ENCODE peak calls at places on chromosomes 1 and 21, in five cellular contexts. One of them, this sample, is unnamed.
A peak's percentile ranks its signal among the peaks of the same experiment; 100 is the strongest.

GRCh38 chr1:116254776-116255175 is 118.3 kb upstream of the ATP1A1 start:
- DNase-seq in H1: no peak
- DNase-seq in A549: no peak
- DNase-seq in K562: no peak
- DNase-seq in HepG2: no peak
- DNase-seq in this sample: no peak

GRCh38 chr1:47432071-47433036 is 5.5 kb upstream of the FOXD2 start:
- DNase-seq in H1: peak; percentile 94
- DNase-seq in A549: peak; percentile 61
- DNase-seq in K562: peak; percentile 73
- DNase-seq in HepG2: peak; percentile 39
- DNase-seq in this sample: peak; percentile 80

GRCh38 chr1:13593511-13594131 is 10.0 kb downstream of the PDPN start:
- DNase-seq in H1: no peak
- DNase-seq in A549: no peak
- DNase-seq in K562: no peak
- DNase-seq in HepG2: no peak
- DNase-seq in this sample: no peak

GRCh38 chr1:115642168-115643072 is 650 bp downstream of the VANGL1 start:
- DNase-seq in H1: peak; percentile 69
- DNase-seq in A549: peak; percentile 48
- DNase-seq in K562: peak; percentile 76
- DNase-seq in HepG2: peak; percentile 35
- DNase-seq in this sample: peak; percentile 46

GRCh38 chr1:23709229-23709628 is 17.6 kb downstream of the RPL11 start:
- DNase-seq in H1: no peak
- DNase-seq in A549: no peak
- DNase-seq in K562: no peak
- DNase-seq in HepG2: no peak
- DNase-seq in this sample: no peak

GRCh38 chr1:228161381-228161780 is 4.2 kb upstream of the IBA57 start:
- DNase-seq in H1: no peak
- DNase-seq in A549: no peak
- DNase-seq in K562: no peak
- DNase-seq in HepG2: no peak
- DNase-seq in this sample: no peak

GRCh38 chr21:44518684-44519083 is 21.3 kb downstream of the KRTAP10-1 start:
- DNase-seq in H1: no peak
- DNase-seq in A549: no peak
- DNase-seq in K562: no peak
- DNase-seq in HepG2: no peak
- DNase-seq in this sample: no peak

GRCh38 chr1:95742591-95743089 is 508.6 kb downstream of the RWDD3 start:
- DNase-seq in H1: no peak
- DNase-seq in A549: peak; percentile 17
- DNase-seq in K562: no peak
- DNase-seq in HepG2: no peak
- DNase-seq in this sample: no peak

GRCh38 chr1:11053758-11054137 is 6.1 kb downstream of the SRM start:
- DNase-seq in H1: peak; percentile 89
- DNase-seq in A549: no peak
- DNase-seq in K562: peak; percentile 79
- DNase-seq in HepG2: no peak
- DNase-seq in this sample: no peak

GRCh38 chr1:201191723-201192477 is 1.3 kb downstream of the IGFN1 start:
- DNase-seq in H1: no peak
- DNase-seq in A549: peak; percentile 53
- DNase-seq in K562: peak; percentile 21
- DNase-seq in HepG2: no peak
- DNase-seq in this sample: peak; percentile 13

GRCh38 chr1:209443361-209443931 is 140.1 kb upstream of the CAMK1G start:
- DNase-seq in H1: no peak
- DNase-seq in A549: no peak
- DNase-seq in K562: no peak
- DNase-seq in HepG2: no peak
- DNase-seq in this sample: no peak

GRCh38 chr1:43858324-43858723 is 75.3 kb upstream of the ARTN start:
- DNase-seq in H1: peak; percentile 57
- DNase-seq in A549: no peak
- DNase-seq in K562: no peak
- DNase-seq in HepG2: peak; percentile 27
- DNase-seq in this sample: no peak

GRCh38 chr1:21335750-21336168 is 45.5 kb upstream of the ECE1 start:
- DNase-seq in H1: no peak
- DNase-seq in A549: no peak
- DNase-seq in K562: no peak
- DNase-seq in HepG2: no peak
- DNase-seq in this sample: no peak

GRCh38 chr1:169345500-169345899 is 22.1 kb downstream of the NME7 start:
- DNase-seq in H1: no peak
- DNase-seq in A549: no peak
- DNase-seq in K562: no peak
- DNase-seq in HepG2: peak; percentile 5
- DNase-seq in this sample: no peak

GRCh38 chr1:81142099-81142776 is 658.5 kb upstream of the ADGRL2 start:
- DNase-seq in H1: no peak
- DNase-seq in A549: no peak
- DNase-seq in K562: no peak
- DNase-seq in HepG2: no peak
- DNase-seq in this sample: peak; percentile 54

GRCh38 chr1:163414778-163415177 is 93.0 kb downstream of the NUF2 start:
- DNase-seq in H1: no peak
- DNase-seq in A549: no peak
- DNase-seq in K562: no peak
- DNase-seq in HepG2: no peak
- DNase-seq in this sample: no peak

GRCh38 chr1:107963601-107964396 is 1.2 kb downstream of the VAV3 start:
- DNase-seq in H1: peak; percentile 57
- DNase-seq in A549: no peak
- DNase-seq in K562: no peak
- DNase-seq in HepG2: no peak
- DNase-seq in this sample: peak; percentile 8

GRCh38 chr1:16237343-16237830 is 404 bp upstream of the CPLANE2 start:
- DNase-seq in H1: no peak
- DNase-seq in A549: no peak
- DNase-seq in K562: no peak
- DNase-seq in HepG2: no peak
- DNase-seq in this sample: no peak

GRCh38 chr1:51850420-51851297 is 27.9 kb downstream of the NRDC start:
- DNase-seq in H1: no peak
- DNase-seq in A549: no peak
- DNase-seq in K562: no peak
- DNase-seq in HepG2: no peak
- DNase-seq in this sample: peak; percentile 44

GRCh38 chr1:112937070-112937469 is 18.9 kb downstream of the SLC16A1 start:
- DNase-seq in H1: no peak
- DNase-seq in A549: no peak
- DNase-seq in K562: no peak
- DNase-seq in HepG2: no peak
- DNase-seq in this sample: no peak

GRCh38 chr1:201917362-201918033 is 28.8 kb downstream of the SHISA4 start:
- DNase-seq in H1: no peak
- DNase-seq in A549: peak; percentile 46
- DNase-seq in K562: peak; percentile 41
- DNase-seq in HepG2: no peak
- DNase-seq in this sample: peak; percentile 80

GRCh38 chr1:19750101-19750881 is 49.4 kb downstream of the TMCO4 start:
- DNase-seq in H1: no peak
- DNase-seq in A549: no peak
- DNase-seq in K562: no peak
- DNase-seq in HepG2: no peak
- DNase-seq in this sample: peak; percentile 24

GRCh38 chr1:6638226-6638625 is 13.6 kb downstream of the THAP3 start:
- DNase-seq in H1: no peak
- DNase-seq in A549: no peak
- DNase-seq in K562: no peak
- DNase-seq in HepG2: no peak
- DNase-seq in this sample: no peak

GRCh38 chr1:160005070-160005469 is 26.7 kb downstream of the PIGM start:
- DNase-seq in H1: no peak
- DNase-seq in A549: no peak
- DNase-seq in K562: no peak
- DNase-seq in HepG2: no peak
- DNase-seq in this sample: no peak

GRCh38 chr21:45031231-45032191 is 42.9 kb upstream of the ADARB1 start:
- DNase-seq in H1: no peak
- DNase-seq in A549: no peak
- DNase-seq in K562: no peak
- DNase-seq in HepG2: no peak
- DNase-seq in this sample: no peak

GRCh38 chr1:241423541-241424479 is 66.8 kb upstream of the RGS7 start:
- DNase-seq in H1: peak; percentile 80
- DNase-seq in A549: no peak
- DNase-seq in K562: no peak
- DNase-seq in HepG2: no peak
- DNase-seq in this sample: peak; percentile 33

GRCh38 chr1:245698116-245698515 is 543.3 kb downstream of the KIF26B start:
- DNase-seq in H1: no peak
- DNase-seq in A549: no peak
- DNase-seq in K562: no peak
- DNase-seq in HepG2: no peak
- DNase-seq in this sample: no peak

GRCh38 chr21:43916691-43917514 is 51.9 kb downstream of the AGPAT3 start:
- DNase-seq in H1: peak; percentile 49
- DNase-seq in A549: no peak
- DNase-seq in K562: peak; percentile 75
- DNase-seq in HepG2: no peak
- DNase-seq in this sample: no peak

GRCh38 chr1:157505481-157506272 is 46.6 kb downstream of the FCRL5 start:
- DNase-seq in H1: peak; percentile 64
- DNase-seq in A549: peak; percentile 67
- DNase-seq in K562: peak; percentile 53
- DNase-seq in HepG2: peak; percentile 57
- DNase-seq in this sample: peak; percentile 60

GRCh38 chr1:68959631-68960030 is 462.7 kb upstream of the DEPDC1 start:
- DNase-seq in H1: no peak
- DNase-seq in A549: no peak
- DNase-seq in K562: no peak
- DNase-seq in HepG2: no peak
- DNase-seq in this sample: no peak

GRCh38 chr1:234975941-234976871 is 152.4 kb downstream of the TOMM20 start:
- DNase-seq in H1: no peak
- DNase-seq in A549: no peak
- DNase-seq in K562: no peak
- DNase-seq in HepG2: peak; percentile 97
- DNase-seq in this sample: no peak

GRCh38 chr21:41482321-41482720 is 25.6 kb downstream of the TMPRSS2 start:
- DNase-seq in H1: no peak
- DNase-seq in A549: no peak
- DNase-seq in K562: no peak
- DNase-seq in HepG2: no peak
- DNase-seq in this sample: no peak

GRCh38 chr1:69569281-69569970 is 1.7 kb downstream of the LRRC7 start:
- DNase-seq in H1: peak; percentile 52
- DNase-seq in A549: no peak
- DNase-seq in K562: no peak
- DNase-seq in HepG2: no peak
- DNase-seq in this sample: peak; percentile 5

GRCh38 chr1:63949965-63950364 is 176.1 kb downstream of the ROR1 start:
- DNase-seq in H1: no peak
- DNase-seq in A549: no peak
- DNase-seq in K562: no peak
- DNase-seq in HepG2: no peak
- DNase-seq in this sample: no peak
- H3K4me3 ChIP-seq in H1: no peak overlapping the region
- H3K4me3 ChIP-seq in A549: no peak overlapping the region
- H3K4me3 ChIP-seq in K562: no peak overlapping the region
- H3K4me3 ChIP-seq in HepG2: no peak overlapping the region
- H3K4me3 ChIP-seq in this sample: no peak overlapping the region

GRCh38 chr1:194647118-194647517 is 1460.7 kb upstream of the B3GALT2 start:
- DNase-seq in H1: no peak
- DNase-seq in A549: no peak
- DNase-seq in K562: no peak
- DNase-seq in HepG2: no peak
- DNase-seq in this sample: no peak
- TF ChIP-seq JUN in H1: no peak
- TF ChIP-seq JUN in A549: no peak
- TF ChIP-seq JUN in K562: no peak
- TF ChIP-seq JUN in HepG2: no peak
- TF ChIP-seq JUN in this sample: no peak

GRCh38 chr1:222928212-222928611 is 113.4 kb downstream of the DISP1 start:
- DNase-seq in H1: peak; percentile 55
- DNase-seq in A549: peak; percentile 18
- DNase-seq in K562: no peak
- DNase-seq in HepG2: peak; percentile 49
- DNase-seq in this sample: peak; percentile 52
- H3K4me3 ChIP-seq in H1: no peak overlapping the region
- H3K4me3 ChIP-seq in A549: no peak overlapping the region
- H3K4me3 ChIP-seq in K562: no peak overlapping the region
- H3K4me3 ChIP-seq in HepG2: no peak overlapping the region
- H3K4me3 ChIP-seq in this sample: no peak overlapping the region

GRCh38 chr1:117590273-117590925 is 15.4 kb upstream of the TENT5C start:
- DNase-seq in H1: no peak
- DNase-seq in A549: no peak
- DNase-seq in K562: no peak
- DNase-seq in HepG2: no peak
- DNase-seq in this sample: no peak
- TF ChIP-seq JUN in H1: no peak
- TF ChIP-seq JUN in A549: no peak
- TF ChIP-seq JUN in K562: no peak
- TF ChIP-seq JUN in HepG2: no peak
- TF ChIP-seq JUN in this sample: no peak

GRCh38 chr1:231418101-231418740 is 3.9 kb downstream of the EGLN1 start:
- DNase-seq in H1: no peak
- DNase-seq in A549: no peak
- DNase-seq in K562: no peak
- DNase-seq in HepG2: no peak
- DNase-seq in this sample: peak; percentile 33

GRCh38 chr1:231419738-231420298 is 2.3 kb downstream of the EGLN1 start:
- DNase-seq in H1: no peak
- DNase-seq in A549: no peak
- DNase-seq in K562: peak; percentile 16
- DNase-seq in HepG2: no peak
- DNase-seq in this sample: peak; percentile 36

GRCh38 chr1:231419147-231419546 is 2.9 kb downstream of the EGLN1 start:
- DNase-seq in H1: no peak
- DNase-seq in A549: no peak
- DNase-seq in K562: no peak
- DNase-seq in HepG2: no peak
- DNase-seq in this sample: peak; percentile 45

GRCh38 chr1:231417503-231417902 is 4.6 kb downstream of the EGLN1 start:
- DNase-seq in H1: no peak
- DNase-seq in A549: no peak
- DNase-seq in K562: no peak
- DNase-seq in HepG2: peak; percentile 27
- DNase-seq in this sample: peak; percentile 54

GRCh38 chr1:231418741-231419107 is 3.4 kb downstream of the EGLN1 start:
- DNase-seq in H1: no peak
- DNase-seq in A549: no peak
- DNase-seq in K562: no peak
- DNase-seq in HepG2: no peak
- DNase-seq in this sample: no peak
- H3K4me3 ChIP-seq in H1: no peak overlapping the region
- H3K4me3 ChIP-seq in A549: peak overlapping the region; percentile 80
- H3K4me3 ChIP-seq in K562: peak overlapping the region; percentile 62
- H3K4me3 ChIP-seq in HepG2: peak overlapping the region; percentile 80
- H3K4me3 ChIP-seq in this sample: peak overlapping the region; percentile 91

This sample was measured in endothelial cell of umbilical vein.